ENCODE peak calls at places on chromosomes 7 and 10, in six cellular contexts. J is right lobe of liver, Q is suprapubic skin, E is brain microvascular endothelial cell, F is IMR-90, W is keratinocyte. A is an unnamed sample. For H3K36me3, the result is how much of the 10 kb centered on the place peaks cover.

GRCh38 chr10:70694410-70695179 is 22.3 kb downstream of the ADAMTS14 start:
- DNase-seq in J (no peak), Q (no peak), E (no peak), F (peak), W (no peak), A (no peak)

GRCh38 chr7:134932707-134933370 is 53.5 kb upstream of the AGBL3 start:
- DNase-seq in J (no peak), Q (no peak), E (peak), F (peak), W (no peak), A (peak)

GRCh38 chr10:117373848-117374505 is 1.3 kb downstream of the PDZD8 start:
- DNase-seq in J (peak), Q (peak), E (no peak), F (peak), W (no peak), A (peak)

GRCh38 chr10:30436688-30437038 is 2.7 kb downstream of the MAP3K8 start:
- DNase-seq in J (no peak), Q (no peak), E (no peak), F (no peak), W (no peak), A (no peak)

GRCh38 chr7:805261-805660 is 27.0 kb upstream of the SUN1 start:
- DNase-seq in J (no peak), Q (no peak), E (no peak), F (no peak), W (no peak), A (no peak)

GRCh38 chr10:113139695-113140094 is 189.6 kb downstream of the TCF7L2 start:
- DNase-seq in J (no peak), Q (no peak), E (peak), F (peak), W (no peak), A (no peak)

GRCh38 chr10:125000366-125001312 is 58.7 kb downstream of the ZRANB1 start:
- DNase-seq in J (peak), Q (peak), E (no peak), F (peak), W (no peak), A (peak)

GRCh38 chr10:44647877-44648542 is 263.1 kb upstream of the CXCL12 start:
- DNase-seq in J (no peak), Q (no peak), E (no peak), F (peak), W (no peak), A (peak)

GRCh38 chr10:132443605-132443997 is 46.6 kb downstream of the PWWP2B start:
- DNase-seq in J (no peak), Q (no peak), E (peak), F (peak), W (no peak), A (no peak)

GRCh38 chr10:96814264-96814663 is 17.8 kb upstream of the LCOR start:
- DNase-seq in J (no peak), Q (no peak), E (peak), F (peak), W (peak), A (no peak)

GRCh38 chr10:132381726-132382125 is 15.3 kb upstream of the PWWP2B start:
- DNase-seq in J (no peak), Q (no peak), E (no peak), F (no peak), W (no peak), A (no peak)

GRCh38 chr7:156640949-156641485 is 443 bp downstream of the RNF32 start:
- DNase-seq in J (no peak), Q (no peak), E (peak), F (peak), W (no peak), A (no peak)

GRCh38 chr7:113918946-113919345 is at the start of gene PPP1R3A:
- DNase-seq in J (no peak), Q (no peak), E (peak), F (peak), W (no peak), A (no peak)

GRCh38 chr10:93073539-93074136 is at the start of gene CYP26A1:
- DNase-seq in J (peak), Q (no peak), E (no peak), F (no peak), W (no peak), A (no peak)

GRCh38 chr10:42482411-42482810 is 156.0 kb downstream of the ZNF33B start:
- DNase-seq in J (no peak), Q (no peak), E (no peak), F (peak), W (no peak), A (no peak)

GRCh38 chr10:32171213-32171612 is 115.0 kb upstream of the KIF5B start:
- DNase-seq in J (no peak), Q (no peak), E (no peak), F (no peak), W (no peak), A (no peak)

GRCh38 chr7:140704205-140704604 is 7.7 kb downstream of the NDUFB2 start:
- DNase-seq in J (no peak), Q (no peak), E (no peak), F (no peak), W (no peak), A (no peak)

GRCh38 chr10:89643812-89644690 is 991 bp downstream of the PANK1 start:
- DNase-seq in J (peak), Q (peak), E (peak), F (peak), W (peak), A (peak)

GRCh38 chr10:89540550-89540949 is 5.2 kb upstream of the SLC16A12 start:
- DNase-seq in J (no peak), Q (no peak), E (peak), F (peak), W (no peak), A (no peak)

GRCh38 chr10:102395677-102396197 is at the start of gene NFKB2:
- DNase-seq in J (no peak), Q (no peak), E (no peak), F (no peak), W (peak), A (no peak)

GRCh38 chr10:26909753-26910152 is 49.0 kb upstream of the ABI1 start:
- DNase-seq in J (no peak), Q (no peak), E (no peak), F (no peak), W (no peak), A (no peak)

DNA sequence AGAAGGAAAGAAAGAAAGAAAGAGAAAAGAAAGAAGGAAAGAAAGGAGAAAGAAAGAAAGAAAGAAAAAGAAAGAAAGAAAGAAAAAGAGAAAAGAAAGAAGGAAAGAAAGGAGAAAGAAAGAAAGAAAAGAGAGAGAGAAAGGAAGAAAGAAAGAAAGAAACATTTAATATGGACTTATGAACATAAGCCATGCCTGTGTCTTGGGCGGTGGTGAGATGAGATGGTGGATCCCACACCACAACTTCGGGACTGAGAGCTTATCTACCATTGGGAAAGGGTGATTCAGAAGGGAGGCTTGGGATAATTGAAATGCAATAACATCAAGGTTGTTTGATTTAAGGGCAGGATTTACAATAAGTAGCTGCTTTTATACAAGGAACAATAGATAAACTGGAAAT is 843.9 kb upstream of the AUTS2 start:
- DNase-seq in J (no peak), Q (no peak), E (no peak), F (no peak), W (no peak), A (no peak)
- H3K36me3 ChIP-seq in J (under half), Q (under half), E (under half), F (under half), W (under half), A (under half)

DNA sequence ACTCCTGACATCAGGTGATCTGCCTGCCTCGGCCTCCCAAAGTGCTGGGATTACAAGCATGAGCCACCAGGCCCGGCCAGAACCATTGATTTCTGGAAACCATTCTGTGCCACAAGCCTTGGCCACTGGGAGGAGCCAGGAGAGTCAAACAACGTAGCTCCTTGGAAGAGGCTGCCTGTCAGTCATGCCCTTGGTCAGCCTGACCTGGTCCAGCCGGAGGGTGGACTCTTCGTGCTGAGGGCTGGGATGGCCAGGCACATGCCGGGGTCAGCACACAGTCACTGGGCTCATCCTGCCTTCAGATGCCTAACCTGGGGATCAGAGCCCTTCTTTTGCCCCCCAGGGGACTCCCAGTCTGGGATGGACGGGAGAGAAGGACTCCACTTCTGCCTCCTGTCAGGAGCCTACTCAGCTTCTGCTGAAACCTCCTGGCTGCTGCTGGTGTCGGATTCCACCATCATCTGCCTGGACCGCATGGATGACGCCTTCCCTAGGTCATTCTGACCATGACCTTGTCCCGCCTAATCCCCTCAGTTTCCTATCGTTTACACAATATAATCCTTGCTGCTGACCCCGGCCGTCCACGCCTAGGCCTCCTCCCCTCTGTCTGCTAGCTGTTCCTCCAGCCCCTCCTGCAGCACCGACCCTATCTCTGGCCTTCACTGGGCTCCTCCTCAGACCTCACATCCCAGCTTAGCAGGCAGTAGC is 30.4 kb downstream of the TMEM270 start:
- DNase-seq in J (no peak), Q (no peak), E (no peak), F (peak), W (no peak), A (no peak)
- TF ChIP-seq CTCF in J (no peak), Q (no peak), E (peak), F (peak), W (no peak), A (no peak)

DNA sequence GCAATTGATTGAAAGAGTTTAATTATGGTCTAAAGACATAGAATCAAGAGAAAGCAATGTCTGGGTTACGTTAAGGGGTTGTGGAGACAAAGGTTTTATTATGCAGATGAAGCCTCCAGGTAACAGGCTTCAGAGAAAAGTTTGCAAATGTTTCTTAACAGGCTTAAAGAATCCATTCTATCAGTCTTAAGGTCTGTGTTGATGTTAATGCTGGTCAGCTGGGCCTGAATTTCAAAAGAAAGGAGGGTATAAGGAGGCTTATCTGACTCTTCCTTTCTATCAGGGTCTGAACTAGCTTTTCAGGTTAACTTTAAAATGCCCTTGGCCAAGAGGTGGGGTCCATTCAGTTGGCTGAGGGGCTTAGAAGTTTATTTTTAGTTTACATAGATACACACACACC is 1004.5 kb upstream of the C7orf33 start:
- DNase-seq in J (no peak), Q (no peak), E (no peak), F (no peak), W (no peak), A (no peak)
- H3K4me3 ChIP-seq in J (no peak), Q (no peak), E (no peak), F (no peak), W (no peak), A (no peak)

DNA sequence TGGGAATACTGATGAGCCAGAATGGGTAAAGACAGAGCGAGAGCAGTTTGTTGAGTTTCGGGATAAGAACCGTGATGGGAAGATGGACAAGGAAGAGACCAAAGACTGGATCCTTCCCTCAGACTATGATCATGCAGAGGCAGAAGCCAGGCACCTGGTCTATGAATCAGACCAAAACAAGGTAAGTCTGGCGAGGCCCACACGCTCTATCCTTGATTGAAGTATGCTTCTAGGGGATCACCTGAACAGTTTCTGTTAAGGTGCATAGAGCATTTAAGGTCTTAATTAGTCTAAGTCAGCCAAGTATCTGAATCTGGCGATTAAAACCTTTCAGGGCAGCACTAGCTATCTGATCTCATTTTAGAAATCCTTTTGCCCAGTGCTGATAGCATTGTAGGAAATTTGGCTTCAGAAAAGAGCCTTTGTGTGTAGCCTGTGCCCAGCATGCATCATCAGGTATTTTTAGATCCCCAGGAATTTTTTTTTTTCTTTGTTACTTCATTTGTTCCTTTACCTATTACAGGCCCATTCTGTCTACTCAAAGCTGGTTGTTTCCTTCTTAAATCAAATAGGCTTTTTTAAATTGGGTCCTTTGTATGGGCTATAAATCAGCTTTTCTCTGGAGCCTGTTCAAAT is 8.0 kb downstream of the OPN1SW start:
- DNase-seq in J (no peak), Q (no peak), E (no peak), F (no peak), W (no peak), A (no peak)
- H3K36me3 ChIP-seq in J (under half), Q (half or more), E (half or more), F (half or more), W (under half), A (half or more)

A was measured in left ventricle myocardium inferior.